ENCODE peak calls at places on chromosomes 11 and 22, in four cellular contexts. R is A549, D is HepG2, M is K562. Z is an unnamed sample.

GRCh38 chr11:47271961-47272661 is 2.2 kb downstream of the MADD start:
- DNase-seq in R (no peak), M (peak), D (no peak), Z (no peak)

GRCh38 chr11:75499423-75500305 is 26.1 kb downstream of the GDPD5 start:
- DNase-seq in R (peak), M (peak), D (no peak), Z (no peak)

GRCh38 chr11:46743043-46743442 is 24.0 kb downstream of the F2 start:
- DNase-seq in R (no peak), D (no peak), M (no peak), Z (no peak)

GRCh38 chr11:9568854-9569587 is 4.4 kb upstream of the WEE1 start:
- DNase-seq in R (peak), D (peak), M (no peak), Z (no peak)

GRCh38 chr11:82038151-82038550 is 695.5 kb downstream of the FAM181B start:
- DNase-seq in D (no peak), M (no peak), R (no peak), Z (no peak)

GRCh38 chr22:46055176-46055850 is 78.4 kb upstream of the WNT7B start:
- DNase-seq in M (no peak), R (no peak), D (no peak), Z (no peak)

GRCh38 chr11:102940714-102941588 is 14.6 kb downstream of the MMP13 start:
- DNase-seq in M (peak), R (peak), D (peak), Z (peak)

GRCh38 chr11:73597340-73597955 is 464 bp downstream of the FAM168A start:
- DNase-seq in R (no peak), M (no peak), D (no peak), Z (no peak)

DNA sequence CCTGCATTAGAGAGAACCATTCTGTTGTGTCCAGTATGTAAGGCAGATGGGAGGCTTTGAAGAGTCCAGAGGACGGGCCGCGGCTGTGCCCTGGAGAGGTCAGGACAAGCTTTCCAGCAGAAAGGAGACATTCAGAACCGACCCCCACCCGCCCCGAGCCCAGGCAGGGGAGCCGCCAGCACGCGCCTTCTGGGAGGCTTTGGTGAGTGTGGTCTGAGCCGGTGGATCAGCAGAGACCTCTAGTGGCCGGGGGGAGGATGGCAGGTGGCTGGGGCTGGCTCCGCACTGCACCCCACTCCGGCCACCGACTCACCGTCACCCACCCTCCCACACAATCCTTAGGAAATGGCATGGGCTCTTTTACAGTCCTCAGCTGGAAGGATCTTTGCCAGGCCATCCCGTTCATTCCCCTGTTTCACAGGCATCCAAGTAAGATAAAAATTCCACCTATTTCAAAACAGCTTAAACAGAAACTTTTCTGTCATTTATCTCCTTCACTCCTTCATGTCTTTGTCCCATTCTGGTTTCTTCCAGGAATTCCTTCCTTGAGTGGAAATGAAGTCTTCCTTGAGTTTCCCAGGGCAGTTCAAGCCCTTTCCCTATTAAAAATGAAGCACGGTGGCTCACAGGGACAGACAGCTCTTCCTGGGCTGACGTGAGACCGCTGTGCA is 91.1 kb downstream of the FEZ1 start:
- DNase-seq in M (peak), R (peak), D (peak), Z (no peak)
- TF ChIP-seq POLR2AphosphoS2 in M (no peak), R (no peak), D (no peak), Z (no peak)

DNA sequence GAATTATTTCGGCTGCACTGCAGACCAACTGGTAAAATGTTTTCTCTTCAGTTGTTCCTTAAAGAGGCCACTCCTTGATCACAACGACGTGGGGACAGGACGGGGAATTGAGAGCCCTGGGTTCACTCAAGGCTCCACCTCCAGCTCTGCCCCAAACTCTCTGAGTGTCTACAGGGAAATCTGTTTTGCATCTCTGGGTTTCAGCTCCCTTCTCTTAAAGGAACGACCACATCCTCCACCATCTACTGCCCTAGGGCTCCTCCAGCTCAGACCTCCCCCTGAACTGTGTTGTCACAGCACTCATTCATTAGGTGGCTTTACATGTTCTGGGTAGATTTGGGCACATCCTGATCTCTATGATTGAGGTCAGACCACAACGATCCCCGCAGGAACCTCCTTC is 5.1 kb upstream of the PPFIA1 start:
- DNase-seq in R (no peak), D (no peak), M (no peak), Z (no peak)
- TF ChIP-seq BHLHE40 in R (no peak), D (no peak), M (no peak), Z (no peak)

GRCh38 chr11:20156876-20157613 is 3.2 kb downstream of the DBX1 start:
- DNase-seq in D (no peak), M (no peak), R (no peak), Z (no peak)

GRCh38 chr11:20157768-20158167 is 2.5 kb downstream of the DBX1 start:
- DNase-seq in R (no peak), M (no peak), D (no peak), Z (no peak)

GRCh38 chr11:20155683-20156279 is 4.5 kb downstream of the DBX1 start:
- DNase-seq in M (no peak), D (no peak), R (no peak), Z (no peak)

GRCh38 chr11:20156280-20156875 is 3.9 kb downstream of the DBX1 start:
- DNase-seq in R (no peak), D (no peak), M (peak), Z (no peak)

GRCh38 chr11:20154381-20154780 is 5.9 kb downstream of the DBX1 start:
- DNase-seq in R (no peak), D (no peak), M (no peak), Z (no peak)
- TF ChIP-seq POLR2AphosphoS2 in R (no peak), D (no peak), M (no peak), Z (no peak)

DNA sequence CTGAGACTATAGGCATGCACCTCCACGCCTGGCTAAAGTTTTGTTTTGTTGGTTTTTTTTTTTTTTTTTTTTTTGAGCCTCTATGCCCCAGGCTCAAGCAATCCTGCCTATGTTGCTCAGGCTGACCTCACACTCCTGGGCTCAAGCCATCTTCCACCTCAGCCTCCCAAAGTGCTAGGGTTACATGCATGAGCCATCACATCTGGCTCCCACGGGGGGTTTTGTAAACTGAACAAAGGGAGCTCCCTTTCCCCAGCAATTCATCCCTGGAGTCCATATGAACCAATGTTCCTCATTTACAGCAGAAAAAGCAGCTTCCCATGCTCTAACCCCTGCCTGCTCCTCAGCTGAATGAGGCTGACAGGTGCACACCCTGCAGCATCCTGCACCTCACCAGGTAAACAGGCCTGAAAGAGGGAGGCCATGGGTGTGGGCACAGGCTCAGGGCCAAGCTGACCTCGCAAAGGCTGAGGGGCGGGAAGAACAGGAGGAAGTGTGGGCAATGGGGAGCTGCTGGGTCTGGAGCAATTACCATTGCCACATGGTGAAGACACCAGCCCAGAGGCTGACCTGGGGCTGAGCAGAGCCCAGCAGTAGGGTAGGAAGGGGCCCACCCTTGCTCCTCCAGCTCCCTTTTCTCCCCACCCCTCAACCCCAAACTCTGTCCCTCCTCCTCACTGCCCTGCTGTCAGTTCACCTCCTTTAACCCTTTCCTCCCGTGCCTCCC is 58.2 kb downstream of the RBX1 start:
- DNase-seq in D (no peak), M (no peak), R (no peak), Z (no peak)
- TF ChIP-seq BHLHE40 in D (no peak), M (no peak), R (no peak), Z (no peak)